ENCODE peak calls at places on chromosomes 13 and 19, in four cellular contexts. L is retinal pigment epithelial cell; P is stimulated activated CD8-positive, alpha-beta memory T cell treated with anti-CD3 and anti-CD28 coated beads, Interleukin-4, amount 100 ng/mL, for 24 hours; F is Peyer's patch. J is an unnamed sample.

GRCh38 chr13:59877933-59878332 is 285.8 kb downstream of the DIAPH3 start:
- DNase-seq in L (no peak), F (no peak), P (no peak), J (no peak)

GRCh38 chr19:34838753-34839431 is 65.9 kb upstream of the ZNF599 start:
- DNase-seq in F (no peak), P (no peak), L (no peak), J (no peak)

GRCh38 chr19:41542622-41543021 is 33.3 kb upstream of the CEACAM21 start:
- DNase-seq in L (no peak), P (no peak), F (no peak), J (no peak)

GRCh38 chr13:46728777-46729176 is 68.2 kb downstream of the ESD start:
- DNase-seq in F (no peak), L (no peak), P (no peak), J (no peak)

GRCh38 chr19:29880498-29881081 is 61.4 kb upstream of the URI1 start:
- DNase-seq in P (no peak), L (no peak), F (no peak), J (no peak)

GRCh38 chr13:114128624-114129522 is 3.5 kb downstream of the RASA3 start:
- DNase-seq in L (no peak), P (peak), F (peak), J (peak)

GRCh38 chr19:51272183-51272817 is 21.4 kb downstream of the SIGLECL1 start:
- DNase-seq in F (no peak), P (peak), L (no peak), J (no peak)

GRCh38 chr13:107901230-107901629 is 314.1 kb downstream of the LIG4 start:
- DNase-seq in P (no peak), L (no peak), F (no peak), J (no peak)

GRCh38 chr19:36008336-36008978 is at the start of gene SYNE4:
- DNase-seq in F (no peak), L (no peak), P (no peak), J (no peak)

GRCh38 chr19:35155441-35155840 is 906 bp downstream of the FXYD5 start:
- DNase-seq in F (peak), P (no peak), L (no peak), J (no peak)

GRCh38 chr13:28171266-28171665 is 32.9 kb downstream of the PAN3 start:
- DNase-seq in L (no peak), F (no peak), P (no peak), J (no peak)

GRCh38 chr19:58571575-58571947 is 1.6 kb downstream of the MZF1 start:
- DNase-seq in P (no peak), F (peak), L (no peak), J (no peak)

GRCh38 chr19:29806098-29806866 is 5.5 kb upstream of the CCNE1 start:
- DNase-seq in L (peak), F (no peak), P (no peak), J (no peak)

GRCh38 chr19:3224346-3225325 is at the start of gene CELF5:
- DNase-seq in L (no peak), P (peak), F (peak), J (peak)

J was measured in globus pallidus.